ENCODE peak calls at places on chromosomes 1 and 21, in five cellular contexts. U, M, G, F and H are unnamed samples.

GRCh38 chr1:52767881-52768280 is 41.6 kb downstream of the ZYG11B start:
- DNase-seq in M (no peak), F (no peak), U (no peak), G (no peak), H (no peak)

GRCh38 chr1:9766759-9767442 is 56.9 kb downstream of the CLSTN1 start:
- DNase-seq in M (no peak), F (no peak), U (no peak), G (peak), H (peak)

GRCh38 chr1:231583376-231583775 is 43.2 kb upstream of the DISC1 start:
- DNase-seq in U (no peak), G (no peak), M (no peak), F (no peak), H (no peak)

GRCh38 chr1:196418772-196419171 is 189.5 kb downstream of the KCNT2 start:
- DNase-seq in F (no peak), M (no peak), U (no peak), G (no peak), H (no peak)

GRCh38 chr1:9350011-9350907 is 57.6 kb downstream of the SPSB1 start:
- DNase-seq in M (no peak), U (no peak), G (no peak), F (no peak), H (no peak)

GRCh38 chr1:59025201-59025600 is 241.4 kb upstream of the JUN start:
- DNase-seq in F (no peak), M (no peak), G (no peak), U (no peak), H (no peak)

GRCh38 chr1:157245823-157246222 is 107.6 kb upstream of the ETV3 start:
- DNase-seq in G (no peak), U (no peak), M (no peak), F (no peak), H (no peak)

GRCh38 chr1:197100677-197101076 is 33.6 kb upstream of the F13B start:
- DNase-seq in U (no peak), G (no peak), M (no peak), F (no peak), H (no peak)

GRCh38 chr1:186059752-186060151 is 315.3 kb downstream of the TPR start:
- DNase-seq in M (no peak), G (no peak), U (no peak), F (no peak), H (no peak)

GRCh38 chr21:25735895-25736597 is 1.3 kb downstream of the GABPA start:
- DNase-seq in U (no peak), F (no peak), M (no peak), G (peak), H (no peak)

GRCh38 chr1:245181123-245181522 is 26.3 kb downstream of the KIF26B start:
- DNase-seq in M (no peak), G (no peak), U (no peak), F (no peak), H (no peak)

GRCh38 chr1:223515416-223515815 is 122.2 kb downstream of the CCDC185 start:
- DNase-seq in M (no peak), U (no peak), G (no peak), F (no peak), H (no peak)

GRCh38 chr1:166353162-166353561 is 186.4 kb upstream of the FAM78B start:
- DNase-seq in F (no peak), G (no peak), U (no peak), M (no peak), H (no peak)

GRCh38 chr1:10192263-10192662 is 18.1 kb upstream of the KIF1B start:
- DNase-seq in U (no peak), G (no peak), F (no peak), M (no peak), H (no peak)

GRCh38 chr1:117678246-117678977 is 72.6 kb downstream of the TENT5C start:
- DNase-seq in F (no peak), G (no peak), M (no peak), U (peak), H (no peak)

GRCh38 chr1:94922756-94923465 is 4.0 kb downstream of the CNN3 start:
- DNase-seq in F (no peak), G (no peak), M (no peak), U (no peak), H (no peak)

GRCh38 chr1:64212023-64212422 is 8.6 kb downstream of the UBE2U start:
- DNase-seq in M (no peak), G (peak), U (no peak), F (no peak), H (no peak)

GRCh38 chr1:155932085-155932484 is 2.1 kb downstream of the KHDC4 start:
- DNase-seq in M (no peak), F (no peak), U (no peak), G (no peak), H (no peak)

GRCh38 chr21:46604975-46605758 is at the start of gene S100B:
- DNase-seq in F (no peak), M (no peak), U (no peak), G (no peak), H (no peak)

GRCh38 chr1:160177231-160177630 is 13.1 kb upstream of the CASQ1 start:
- DNase-seq in G (no peak), F (no peak), M (no peak), U (no peak), H (no peak)

GRCh38 chr1:211825990-211826389 is 4.6 kb downstream of the LPGAT1 start:
- DNase-seq in G (peak), U (no peak), M (no peak), F (no peak), H (no peak)

GRCh38 chr1:63779338-63779819 is 5.6 kb downstream of the ROR1 start:
- DNase-seq in M (no peak), F (no peak), U (no peak), G (no peak), H (no peak)

GRCh38 chr21:41425954-41426655 is at the start of gene MX1:
- DNase-seq in F (peak), M (peak), G (peak), U (peak), H (no peak)
- TF ChIP-seq CTCF in F (no peak), M (no peak), G (no peak), U (no peak), H (no peak)

GRCh38 chr1:31859044-31859443 is 43.2 kb upstream of the SPOCD1 start:
- DNase-seq in G (no peak), F (no peak), M (no peak), U (no peak), H (no peak)

GRCh38 chr1:31860576-31860975 is 44.8 kb upstream of the SPOCD1 start:
- DNase-seq in U (no peak), G (no peak), M (no peak), F (no peak), H (no peak)

GRCh38 chr1:31859719-31860118 is 43.9 kb upstream of the SPOCD1 start:
- DNase-seq in M (no peak), F (no peak), U (no peak), G (no peak), H (no peak)

GRCh38 chr1:31862071-31862470 is 46.2 kb upstream of the SPOCD1 start:
- DNase-seq in M (no peak), F (no peak), U (no peak), G (no peak), H (no peak)

DNA sequence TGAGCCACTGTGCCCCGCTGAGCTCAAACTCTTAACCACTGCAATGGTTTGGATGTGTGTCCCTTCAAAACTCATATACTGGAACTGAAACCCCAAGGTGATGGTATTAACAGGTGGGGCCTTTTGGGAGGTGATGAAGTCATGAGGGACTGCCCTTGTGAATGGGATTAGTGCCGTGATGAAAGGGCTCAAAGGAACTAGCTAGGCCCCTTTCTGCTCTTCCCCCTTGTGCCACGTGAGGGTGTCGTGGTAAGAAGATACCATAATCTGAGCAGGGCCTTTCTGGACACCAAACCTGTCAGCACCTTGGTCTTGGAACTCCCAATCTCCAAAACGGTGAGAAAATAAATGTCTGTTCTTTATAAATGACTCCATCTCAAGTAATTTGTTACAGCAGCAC is 45.5 kb upstream of the SPOCD1 start:
- DNase-seq in G (no peak), F (no peak), M (no peak), U (no peak), H (no peak)
- TF ChIP-seq CTCF in G (no peak), F (no peak), M (no peak), U (no peak), H (no peak)

GRCh38 chr1:84643183-84643582 is 47.1 kb downstream of the SSX2IP start:
- DNase-seq in G (no peak), U (no peak), F (no peak), M (no peak), H (no peak)
- TF ChIP-seq CTCF in G (no peak), U (no peak), F (no peak), M (no peak), H (no peak)

DNA sequence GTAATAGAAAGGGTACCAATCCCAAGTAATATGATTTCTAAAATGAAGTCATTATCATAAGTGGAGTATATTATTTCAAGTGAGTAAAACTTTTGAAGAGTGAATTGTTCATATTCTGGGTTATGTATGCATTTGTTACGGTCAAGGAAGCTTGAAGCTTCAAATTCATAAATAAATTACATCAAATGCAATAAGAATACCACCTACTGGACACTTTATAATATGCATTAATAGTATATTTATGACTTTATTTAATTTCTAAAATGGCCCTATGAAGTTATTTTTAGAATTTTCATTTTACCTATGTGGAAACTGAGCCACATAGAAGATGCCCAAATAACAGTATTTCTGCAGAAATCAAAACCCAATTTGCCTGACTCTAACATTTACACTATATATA is 260.6 kb downstream of the SMYD3 start:
- DNase-seq in M (no peak), G (no peak), U (no peak), F (no peak), H (no peak)
- TF ChIP-seq CTCF in M (no peak), G (no peak), U (no peak), F (no peak), H (peak)

GRCh38 chr21:32917392-32918135 is 108.2 kb upstream of the OLIG2 start:
- DNase-seq in F (no peak), G (no peak), U (peak), M (no peak), H (no peak)

GRCh38 chr21:32918467-32919140 is 107.1 kb upstream of the OLIG2 start:
- DNase-seq in G (no peak), M (no peak), U (no peak), F (no peak), H (no peak)

GRCh38 chr21:32916088-32916487 is 109.6 kb upstream of the OLIG2 start:
- DNase-seq in F (no peak), M (no peak), G (no peak), U (no peak), H (no peak)

GRCh38 chr21:32915099-32915498 is 110.6 kb upstream of the OLIG2 start:
- DNase-seq in G (no peak), U (no peak), M (no peak), F (no peak), H (no peak)

DNA sequence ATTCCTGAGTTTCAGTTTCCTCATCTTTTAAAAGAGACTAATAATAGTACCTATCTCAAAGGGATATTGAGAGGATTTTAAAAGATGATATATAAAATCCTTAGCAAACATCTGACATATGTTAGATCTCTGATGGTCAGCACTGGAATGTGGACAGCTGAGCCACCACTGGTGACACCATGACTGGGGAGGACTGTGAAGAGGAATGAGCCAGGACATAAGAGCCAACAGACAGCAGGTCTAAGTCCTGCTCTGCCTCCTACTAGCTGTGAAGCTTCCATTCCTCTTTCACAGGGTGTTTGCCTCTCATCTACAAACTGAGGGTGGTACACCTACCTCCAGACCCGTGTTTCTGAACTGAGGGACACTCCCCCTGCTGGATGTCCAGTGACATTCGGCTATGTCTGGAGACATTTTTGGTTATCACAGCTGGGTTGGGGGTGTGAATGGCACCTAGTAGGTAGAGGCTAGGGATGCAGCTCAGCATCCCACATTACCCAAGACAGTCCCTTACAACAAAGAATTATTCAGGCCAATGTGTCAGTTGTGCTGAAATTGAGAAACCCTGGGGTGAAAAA is 109.1 kb upstream of the OLIG2 start:
- DNase-seq in M (no peak), U (no peak), G (no peak), F (no peak), H (no peak)
- TF ChIP-seq CTCF in M (no peak), U (no peak), G (peak), F (no peak), H (peak)

DNA sequence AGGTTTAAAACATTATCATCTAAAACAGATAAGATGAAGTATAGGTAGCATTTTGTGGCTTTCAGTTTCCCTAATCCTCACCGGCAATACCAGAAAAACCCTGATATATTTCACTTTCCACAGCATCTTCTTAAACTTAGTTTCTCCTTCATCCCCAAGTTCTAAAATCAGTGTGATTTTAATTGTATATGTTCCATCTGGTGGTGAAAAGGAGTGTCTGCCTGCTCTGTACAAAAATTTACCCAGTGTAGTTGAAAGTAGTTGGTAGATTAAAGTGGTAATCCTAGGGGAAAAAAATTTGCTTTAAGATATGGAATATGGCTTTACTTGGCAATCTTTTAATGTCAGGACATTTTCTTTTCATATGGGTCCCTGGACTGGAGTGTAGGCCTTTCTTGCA is 74.3 kb downstream of the CEP350 start:
- DNase-seq in M (no peak), F (no peak), G (no peak), U (no peak), H (no peak)
- TF ChIP-seq CTCF in M (no peak), F (no peak), G (no peak), U (peak), H (peak)